ENCODE peak calls at places on chromosomes 12 and 14, in five cellular contexts. F, H, W, A and X are unnamed samples.

GRCh38 chr12:67411562-67411961 is 142.4 kb downstream of the CAND1 start:
- DNase-seq in W (no peak), H (no peak), A (no peak), F (no peak), X (no peak)

GRCh38 chr12:6745751-6746525 is 7.0 kb downstream of the MLF2 start:
- DNase-seq in H (no peak), W (no peak), F (no peak), A (no peak), X (peak; percentile 12)

GRCh38 chr14:22536853-22537338 is 52.1 kb downstream of the DAD1 start:
- DNase-seq in A (peak; percentile 22), H (peak; percentile 98), W (peak; percentile 95), F (peak; percentile 89), X (peak; percentile 98)

GRCh38 chr14:76331328-76332011 is 44.5 kb upstream of the ESRRB start:
- DNase-seq in W (no peak), F (no peak), A (no peak), H (no peak), X (no peak)

GRCh38 chr14:23362200-23362599 is 2.8 kb downstream of the EFS start:
- DNase-seq in H (peak; percentile 4), F (peak; percentile 26), A (no peak), W (no peak), X (peak; percentile 33)

GRCh38 chr12:45298721-45299120 is 82.8 kb downstream of the ANO6 start:
- DNase-seq in A (no peak), H (no peak), F (no peak), W (no peak), X (no peak)

GRCh38 chr14:91872517-91873470 is 5.5 kb upstream of the TC2N start:
- DNase-seq in H (peak; percentile 67), F (peak; percentile 86), W (peak; percentile 95), A (peak; percentile 58), X (peak; percentile 89)

GRCh38 chr14:49853158-49853477 is 530 bp upstream of the NEMF start:
- DNase-seq in A (no peak), H (no peak), F (no peak), W (no peak), X (no peak)

GRCh38 chr12:3728686-3729085 is 24.2 kb downstream of the CRACR2A start:
- DNase-seq in F (no peak), W (no peak), A (peak; percentile 65), H (no peak), X (no peak)

GRCh38 chr14:97218713-97219355 is 421.7 kb downstream of the VRK1 start:
- DNase-seq in A (peak; percentile 61), F (peak; percentile 6), W (no peak), H (no peak), X (no peak)

GRCh38 chr14:61566537-61567225 is 128.6 kb upstream of the HIF1A start:
- DNase-seq in H (peak; percentile 78), F (peak; percentile 87), A (no peak), W (peak; percentile 71), X (peak; percentile 92)

GRCh38 chr12:85466906-85467305 is 186.9 kb downstream of the ALX1 start:
- DNase-seq in F (no peak), W (peak; percentile 35), H (peak; percentile 66), A (no peak), X (peak; percentile 49)

GRCh38 chr12:80166751-80167150 is 67.4 kb downstream of the OTOGL start:
- DNase-seq in H (no peak), A (no peak), F (no peak), W (no peak), X (no peak)

GRCh38 chr12:121990692-121991603 is 30.7 kb upstream of the BCL7A start:
- DNase-seq in W (no peak), F (peak; percentile 58), A (no peak), H (peak; percentile 94), X (peak; percentile 51)

GRCh38 chr14:95892142-95892541 is 15.5 kb downstream of the TUNAR start:
- DNase-seq in F (no peak), W (no peak), H (no peak), A (no peak), X (no peak)

GRCh38 chr14:74882103-74882920 is 596 bp downstream of the DLST start:
- DNase-seq in F (peak; percentile 52), W (peak; percentile 61), H (peak; percentile 39), A (peak; percentile 58), X (peak; percentile 70)

GRCh38 chr12:28710882-28711281 is 438.2 kb upstream of the FAR2 start:
- DNase-seq in W (peak; percentile 53), A (no peak), H (peak; percentile 98), F (peak; percentile 91), X (peak; percentile 93)

GRCh38 chr14:53034036-53034435 is 83.2 kb upstream of the FERMT2 start:
- DNase-seq in W (no peak), A (no peak), F (no peak), H (no peak), X (no peak)

GRCh38 chr12:131076791-131077747 is 123.4 kb downstream of the ADGRD1 start:
- DNase-seq in F (no peak), H (no peak), W (no peak), A (no peak), X (no peak)

GRCh38 chr14:90781344-90781761 is 34.9 kb downstream of the TTC7B start:
- DNase-seq in W (peak; percentile 65), A (no peak), F (peak; percentile 80), H (peak; percentile 63), X (peak; percentile 73)

GRCh38 chr14:100387450-100387849 is 64.3 kb downstream of the SLC25A47 start:
- DNase-seq in F (no peak), A (no peak), H (no peak), W (no peak), X (no peak)

GRCh38 chr12:2836004-2836403 is 1.2 kb upstream of the NRIP2 start:
- DNase-seq in F (no peak), H (no peak), A (no peak), W (no peak), X (no peak)

GRCh38 chr12:7352661-7353060 is 48.8 kb downstream of the ACSM4 start:
- DNase-seq in H (no peak), F (no peak), W (no peak), A (no peak), X (no peak)

GRCh38 chr12:109098671-109099070 is 1.3 kb downstream of the UNG start:
- DNase-seq in A (no peak), W (peak; percentile 17), H (no peak), F (no peak), X (no peak)

GRCh38 chr14:65686761-65687160 is 274.2 kb downstream of the FUT8 start:
- DNase-seq in F (no peak), A (no peak), W (peak; percentile 7), H (peak; percentile 18), X (peak; percentile 3)

GRCh38 chr14:61584258-61584657 is 111.1 kb upstream of the HIF1A start:
- DNase-seq in H (peak; percentile 63), W (peak; percentile 72), F (peak; percentile 80), A (no peak), X (peak; percentile 92)

GRCh38 chr12:47939009-47939601 is 24.3 kb upstream of the TMEM106C start:
- DNase-seq in W (no peak), A (no peak), H (no peak), F (no peak), X (no peak)

GRCh38 chr14:55523321-55523720 is 56.7 kb upstream of the KTN1 start:
- DNase-seq in H (no peak), W (no peak), A (no peak), F (no peak), X (no peak)

GRCh38 chr12:1094714-1095113 is 103.7 kb downstream of the ERC1 start:
- DNase-seq in A (no peak), H (no peak), F (no peak), W (no peak), X (no peak)

GRCh38 chr12:116945901-116946550 is 35.3 kb downstream of the FBXW8 start:
- DNase-seq in A (no peak), F (no peak), W (no peak), H (no peak), X (no peak)

GRCh38 chr12:124884587-124885438 is 21.1 kb upstream of the SCARB1 start:
- DNase-seq in F (no peak), A (no peak), W (no peak), H (no peak), X (no peak)

GRCh38 chr14:22657861-22658260 is 13.7 kb upstream of the OR6J1 start:
- DNase-seq in H (peak; percentile 52), F (peak; percentile 44), W (peak; percentile 82), A (no peak), X (peak; percentile 71)

GRCh38 chr12:100584261-100584660 is 10.8 kb downstream of the GAS2L3 start:
- DNase-seq in A (no peak), W (peak; percentile 29), H (no peak), F (no peak), X (no peak)

GRCh38 chr14:93824518-93825234 is 36.4 kb upstream of the PRIMA1 start:
- DNase-seq in A (no peak), W (no peak), F (no peak), H (no peak), X (no peak)

GRCh38 chr12:91178139-91178561 is 4.5 kb downstream of the DCN start:
- DNase-seq in A (no peak), H (peak; percentile 44), F (peak; percentile 66), W (peak; percentile 70), X (peak; percentile 69)

GRCh38 chr14:104355949-104356737 is 217.8 kb downstream of the KIF26A start:
- DNase-seq in W (no peak), H (no peak), F (no peak), A (no peak), X (no peak)

GRCh38 chr14:36950812-36951211 is 221.6 kb downstream of the SLC25A21 start:
- DNase-seq in W (no peak), A (no peak), F (no peak), H (no peak), X (no peak)

GRCh38 chr12:92927436-92928116 is 1.5 kb downstream of the EEA1 start:
- DNase-seq in H (peak; percentile 66), F (peak; percentile 63), W (peak; percentile 89), A (no peak), X (peak; percentile 78)
- H3K4me3 ChIP-seq in H (peak overlapping the region; percentile 82), F (peak overlapping the region; percentile 79), W (peak overlapping the region; percentile 78), A (peak overlapping the region; percentile 81), X (peak overlapping the region; percentile 73)

DNA sequence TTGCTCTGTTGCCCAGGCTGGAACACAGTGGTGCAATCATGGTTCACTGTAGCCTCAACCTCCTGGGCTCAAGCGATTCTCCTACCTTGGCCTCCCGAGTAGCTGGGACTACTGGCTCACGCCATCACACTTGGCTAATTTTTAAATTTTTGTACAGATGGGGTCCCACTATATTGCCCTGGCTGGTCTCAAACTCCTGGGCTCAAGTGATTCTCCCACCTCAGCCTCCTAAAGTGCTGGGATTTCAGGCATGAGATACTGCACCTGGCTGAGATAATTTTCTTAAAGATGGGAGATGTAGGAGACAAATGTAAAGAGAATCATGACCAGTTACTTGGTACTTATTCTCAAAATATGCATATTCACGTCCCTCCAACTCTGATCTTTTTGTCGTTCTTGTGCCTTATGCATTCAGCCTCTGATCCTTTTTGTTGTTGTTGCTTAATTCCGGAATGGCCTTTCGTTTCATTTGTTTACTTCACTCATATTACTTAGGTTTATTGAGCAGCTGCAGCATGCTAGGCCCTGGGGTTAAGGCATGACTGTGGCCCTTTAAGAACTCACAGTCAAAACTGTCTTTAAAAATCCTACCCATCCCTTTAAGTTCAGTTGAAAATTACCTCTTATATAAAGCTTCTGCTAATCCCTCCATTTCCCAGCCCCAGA is 8.9 kb downstream of the RBMS2 start:
- DNase-seq in F (no peak), H (no peak), W (no peak), A (no peak), X (no peak)
- TF ChIP-seq CTCF in F (no peak), H (no peak), W (no peak), A (no peak), X (no peak)

GRCh38 chr12:41536813-41537490 is 348.8 kb downstream of the PDZRN4 start:
- DNase-seq in F (no peak), W (no peak), H (no peak), A (no peak), X (no peak)
- H3K4me3 ChIP-seq in F (no peak overlapping the region), W (no peak overlapping the region), H (no peak overlapping the region), A (no peak overlapping the region), X (no peak overlapping the region)

GRCh38 chr12:51536159-51536558 is 54.9 kb upstream of the SCN8A start:
- DNase-seq in F (no peak), W (peak; percentile 27), A (no peak), H (peak; percentile 26), X (peak; percentile 20)
- TF ChIP-seq CTCF in F (peak; percentile 32), W (peak; percentile 17), A (no peak), H (no peak), X (peak; percentile 18)